ENCODE peak calls at places on chromosomes 12 and 14, in nine cellular contexts. C is fibroblast of the aortic adventitia, P is nephron progenitor cell, J is AG09319, L is bronchial epithelial cell, I is lung, B is fibroblast of mammary gland, Y is colonic mucosa, N is B cell. U is an unnamed sample.

GRCh38 chr12:123363743-123364531 is 710 bp downstream of the SBNO1 start:
- DNase-seq in C (no peak), P (peak; percentile 37), J (no peak), L (peak; percentile 29), I (peak; percentile 31), B (no peak), Y (peak; percentile 65), N (peak; percentile 32), U (peak; percentile 59)

GRCh38 chr14:101469382-101470251 is 91.7 kb upstream of the DIO3 start:
- DNase-seq in C (no peak), P (no peak), J (no peak), L (no peak), I (no peak), B (no peak), Y (no peak), N (no peak), U (no peak)

GRCh38 chr12:91732086-91732485 is 413.6 kb downstream of the BTG1 start:
- DNase-seq in C (no peak), P (no peak), J (no peak), L (peak; percentile 39), I (no peak), B (peak; percentile 90), Y (no peak), N (no peak), U (no peak)

GRCh38 chr12:54232790-54233189 is 44.0 kb upstream of the SMUG1 start:
- DNase-seq in C (peak; percentile 85), P (no peak), J (no peak), L (no peak), I (no peak), B (peak; percentile 77), Y (no peak), N (no peak), U (no peak)

GRCh38 chr12:115325858-115326257 is 641.9 kb upstream of the TBX3 start:
- DNase-seq in C (no peak), P (no peak), J (no peak), L (peak; percentile 80), I (no peak), B (peak; percentile 27), Y (peak; percentile 32), N (no peak), U (no peak)

GRCh38 chr12:84507914-84508313 is 404.7 kb downstream of the SLC6A15 start:
- DNase-seq in C (peak; percentile 34), P (no peak), J (no peak), L (no peak), I (no peak), B (peak; percentile 58), Y (no peak), N (no peak), U (no peak)

GRCh38 chr12:122981587-122982493 is 1.4 kb downstream of the ARL6IP4 start:
- DNase-seq in C (no peak), P (peak; percentile 4), J (no peak), L (no peak), I (no peak), B (no peak), Y (no peak), N (peak; percentile 40), U (no peak)

GRCh38 chr12:32755051-32755653 is 545 bp downstream of the YARS2 start:
- DNase-seq in C (peak; percentile 71), P (peak; percentile 76), J (no peak), L (peak; percentile 95), I (peak; percentile 73), B (peak; percentile 86), Y (peak; percentile 88), N (peak; percentile 48), U (peak; percentile 77)

GRCh38 chr12:53267309-53268008 is 640 bp upstream of the ESPL1 start:
- DNase-seq in C (no peak), P (no peak), J (no peak), L (no peak), I (no peak), B (no peak), Y (peak; percentile 32), N (no peak), U (no peak)

GRCh38 chr14:100778951-100779690 is 46.8 kb upstream of the MEG3 start:
- DNase-seq in C (no peak), P (no peak), J (no peak), L (no peak), I (no peak), B (no peak), Y (no peak), N (peak; percentile 18), U (no peak)

GRCh38 chr12:52949413-52950331 is 754 bp downstream of the KRT18 start:
- DNase-seq in C (peak; percentile 79), P (peak; percentile 23), J (no peak), L (peak; percentile 95), I (peak; percentile 80), B (peak; percentile 68), Y (peak; percentile 90), N (no peak), U (no peak)

GRCh38 chr12:111443586-111443985 is 37.9 kb downstream of the SH2B3 start:
- DNase-seq in C (peak; percentile 37), P (no peak), J (no peak), L (peak; percentile 82), I (no peak), B (peak; percentile 75), Y (no peak), N (no peak), U (no peak)

GRCh38 chr12:93376436-93377251 is 1.1 kb upstream of the NUDT4 start:
- DNase-seq in C (peak; percentile 59), P (peak; percentile 48), J (no peak), L (peak; percentile 70), I (peak; percentile 40), B (peak; percentile 54), Y (peak; percentile 67), N (no peak), U (no peak)

GRCh38 chr14:20602583-20602982 is 11.4 kb upstream of the RNASE12 start:
- DNase-seq in C (no peak), P (no peak), J (no peak), L (no peak), I (no peak), B (no peak), Y (no peak), N (no peak), U (no peak)

GRCh38 chr12:72144553-72144952 is 127.6 kb upstream of the TRHDE start:
- DNase-seq in C (no peak), P (no peak), J (no peak), L (no peak), I (no peak), B (no peak), Y (no peak), N (no peak), U (no peak)

GRCh38 chr14:104975481-104976197 is 2.5 kb downstream of the AHNAK2 start:
- DNase-seq in C (no peak), P (peak; percentile 43), J (no peak), L (no peak), I (no peak), B (no peak), Y (no peak), N (no peak), U (no peak)
- TF ChIP-seq CTCF in C (no peak), P (no peak), J (no peak), L (no peak), I (no peak), B (no peak), Y (no peak), N (no peak), U (no peak)

GRCh38 chr12:11573880-11574279 is 75.6 kb upstream of the ETV6 start:
- DNase-seq in C (no peak), P (no peak), J (no peak), L (no peak), I (no peak), B (no peak), Y (no peak), N (no peak), U (no peak)
- TF ChIP-seq CTCF in C (no peak), P (no peak), J (no peak), L (no peak), I (no peak), B (no peak), Y (no peak), N (no peak), U (no peak)

GRCh38 chr14:92382677-92383076 is 59.7 kb downstream of the SLC24A4 start:
- DNase-seq in C (no peak), P (no peak), J (no peak), L (peak; percentile 13), I (no peak), B (no peak), Y (no peak), N (no peak), U (no peak)
- TF ChIP-seq CTCF in C (peak; percentile 27), P (peak; percentile 17), J (peak; percentile 35), L (peak; percentile 59), I (no peak), B (peak; percentile 18), Y (no peak), N (no peak), U (no peak)

DNA sequence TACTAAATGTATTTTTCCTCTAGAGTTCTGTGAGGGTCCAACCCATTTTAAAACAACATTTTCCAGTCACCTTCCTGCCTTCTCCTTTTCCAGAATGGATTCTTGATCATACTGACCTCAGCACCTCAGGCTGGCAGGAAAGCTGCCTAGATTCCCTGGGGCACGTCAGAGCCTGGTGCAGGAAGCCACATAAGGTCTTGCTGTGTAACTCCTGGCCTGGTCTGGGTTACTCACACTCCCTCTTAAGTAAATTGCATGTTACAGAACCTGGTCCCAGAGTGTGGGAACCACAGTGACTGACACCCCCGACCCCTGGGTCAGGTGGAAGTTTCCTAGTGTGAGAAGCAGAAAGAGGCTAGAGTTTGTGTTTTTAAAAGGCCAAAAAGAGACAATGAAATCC is 209.8 kb downstream of the SPTSSA start:
- DNase-seq in C (no peak), P (no peak), J (no peak), L (peak; percentile 78), I (no peak), B (peak; percentile 29), Y (no peak), N (no peak), U (no peak)
- TF ChIP-seq CTCF in C (no peak), P (no peak), J (no peak), L (no peak), I (no peak), B (no peak), Y (no peak), N (no peak), U (no peak)

U was measured in mesothelial cell of epicardium.